ENCODE peak calls at places on chromosome 4, in six cellular contexts. W is activated CD4-positive, CD25-positive, alpha-beta regulatory T cell treated with anti-CD3 and anti-CD28 coated beads, Interleukin-2, amount 50 U/mL, for 72 hours; F is SK-N-MC; R is progenitor cell of endocrine pancreas; H is GM20000; G is HEK293T. D is an unnamed sample.

GRCh38 chr4:144967161-144967560 is 130.8 kb downstream of the ANAPC10 start:
- DNase-seq in W (no peak), F (no peak), R (no peak), H (peak), G (no peak), D (no peak)

GRCh38 chr4:88965053-88965452 is 91.9 kb downstream of the FAM13A start:
- DNase-seq in W (no peak), F (no peak), R (no peak), H (no peak), G (no peak), D (peak)

GRCh38 chr4:133474511-133474910 is 325.4 kb downstream of the PCDH10 start:
- DNase-seq in W (no peak), F (no peak), R (no peak), H (no peak), G (no peak), D (no peak)

GRCh38 chr4:140351778-140352177 is 21.7 kb upstream of the SCOC start:
- DNase-seq in W (no peak), F (no peak), R (no peak), H (no peak), G (no peak), D (no peak)

GRCh38 chr4:13980317-13980716 is 352.8 kb upstream of the BOD1L1 start:
- DNase-seq in W (no peak), F (no peak), R (no peak), H (no peak), G (no peak), D (no peak)

GRCh38 chr4:11505225-11505971 is 76.7 kb upstream of the HS3ST1 start:
- DNase-seq in W (no peak), F (no peak), R (no peak), H (no peak), G (no peak), D (no peak)

GRCh38 chr4:174626310-174627022 is 104.2 kb upstream of the HPGD start:
- DNase-seq in W (no peak), F (no peak), R (no peak), H (no peak), G (no peak), D (no peak)

GRCh38 chr4:75834772-75835154 is 67.5 kb downstream of the PPEF2 start:
- DNase-seq in W (no peak), F (no peak), R (no peak), H (no peak), G (no peak), D (no peak)

GRCh38 chr4:7103599-7104365 is 35.9 kb upstream of the GRPEL1 start:
- DNase-seq in W (no peak), F (no peak), R (no peak), H (no peak), G (no peak), D (no peak)

GRCh38 chr4:125702406-125702805 is 387.7 kb downstream of the FAT4 start:
- DNase-seq in W (no peak), F (no peak), R (no peak), H (no peak), G (no peak), D (no peak)

GRCh38 chr4:8872402-8873291 is 1.0 kb upstream of the HMX1 start:
- DNase-seq in W (no peak), F (no peak), R (no peak), H (peak), G (no peak), D (no peak)

GRCh38 chr4:28639747-28640146 is 1779.1 kb downstream of the STIM2 start:
- DNase-seq in W (no peak), F (no peak), R (no peak), H (no peak), G (no peak), D (no peak)

GRCh38 chr4:7397206-7398103 is 37.3 kb downstream of the PSAPL1 start:
- DNase-seq in W (no peak), F (no peak), R (no peak), H (no peak), G (no peak), D (no peak)

GRCh38 chr4:104418313-104418712 is 76.4 kb downstream of the CXXC4 start:
- DNase-seq in W (no peak), F (no peak), R (no peak), H (no peak), G (no peak), D (no peak)

GRCh38 chr4:155599596-155599995 is 67.1 kb upstream of the GUCY1A1 start:
- DNase-seq in W (no peak), F (no peak), R (no peak), H (no peak), G (no peak), D (no peak)

GRCh38 chr4:99033956-99034355 is 38.4 kb downstream of the METAP1 start:
- DNase-seq in W (no peak), F (no peak), R (no peak), H (no peak), G (no peak), D (no peak)

GRCh38 chr4:30537462-30537861 is 182.7 kb upstream of the PCDH7 start:
- DNase-seq in W (no peak), F (no peak), R (no peak), H (no peak), G (no peak), D (no peak)

GRCh38 chr4:74125072-74125471 is 26.1 kb upstream of the CXCL2 start:
- DNase-seq in W (no peak), F (no peak), R (no peak), H (no peak), G (no peak), D (no peak)

GRCh38 chr4:48334900-48335384 is 6.4 kb upstream of the SLAIN2 start:
- DNase-seq in W (no peak), F (no peak), R (no peak), H (no peak), G (no peak), D (no peak)

GRCh38 chr4:85979276-85979675 is 380.6 kb downstream of the MAPK10 start:
- DNase-seq in W (no peak), F (no peak), R (no peak), H (no peak), G (no peak), D (no peak)

GRCh38 chr4:33411182-33411581 is 2691.0 kb downstream of the PCDH7 start:
- DNase-seq in W (no peak), F (no peak), R (no peak), H (no peak), G (no peak), D (no peak)

GRCh38 chr4:145944886-145945285 is 6.3 kb upstream of the ZNF827 start:
- DNase-seq in W (no peak), F (no peak), R (no peak), H (no peak), G (no peak), D (no peak)

GRCh38 chr4:6601661-6602250 is 26.8 kb downstream of the MAN2B2 start:
- DNase-seq in W (no peak), F (no peak), R (no peak), H (no peak), G (no peak), D (no peak)

GRCh38 chr4:47933798-47934197 is 19.4 kb upstream of the NFXL1 start:
- DNase-seq in W (no peak), F (peak), R (no peak), H (peak), G (peak), D (peak)

GRCh38 chr4:90958256-90958895 is 831.2 kb downstream of the CCSER1 start:
- DNase-seq in W (no peak), F (peak), R (no peak), H (no peak), G (peak), D (no peak)

GRCh38 chr4:139814285-139815015 is 148.8 kb downstream of the MGST2 start:
- DNase-seq in W (no peak), F (no peak), R (no peak), H (no peak), G (no peak), D (no peak)

GRCh38 chr4:121950680-121951569 is 935 bp downstream of the TRPC3 start:
- DNase-seq in W (peak), F (no peak), R (peak), H (peak), G (peak), D (peak)

GRCh38 chr4:8227201-8227770 is 28.2 kb downstream of the SH3TC1 start:
- DNase-seq in W (no peak), F (no peak), R (no peak), H (no peak), G (no peak), D (no peak)

GRCh38 chr4:57018930-57019329 is 40.2 kb downstream of the POLR2B start:
- DNase-seq in W (no peak), F (no peak), R (no peak), H (no peak), G (no peak), D (no peak)

GRCh38 chr4:101306764-101307615 is 40.3 kb downstream of the PPP3CA start:
- DNase-seq in W (no peak), F (no peak), R (no peak), H (no peak), G (no peak), D (no peak)

GRCh38 chr4:88939697-88940096 is 117.3 kb downstream of the FAM13A start:
- DNase-seq in W (no peak), F (no peak), R (no peak), H (no peak), G (no peak), D (no peak)

GRCh38 chr4:88672987-88673386 is 24.6 kb downstream of the NAP1L5 start:
- DNase-seq in W (no peak), F (peak), R (no peak), H (peak), G (peak), D (peak)

GRCh38 chr4:74873545-74874295 is 59.2 kb upstream of the PARM1 start:
- DNase-seq in W (no peak), F (peak), R (no peak), H (peak), G (no peak), D (no peak)

GRCh38 chr4:152310223-152310622 is 225.7 kb downstream of the FBXW7 start:
- DNase-seq in W (no peak), F (peak), R (no peak), H (no peak), G (no peak), D (no peak)

GRCh38 chr4:157043131-157043530 is 32.8 kb upstream of the GLRB start:
- DNase-seq in W (no peak), F (no peak), R (no peak), H (no peak), G (peak), D (peak)

GRCh38 chr4:15262396-15262795 is 165.4 kb upstream of the C1QTNF7 start:
- DNase-seq in W (no peak), F (no peak), R (no peak), H (no peak), G (no peak), D (no peak)

GRCh38 chr4:158193171-158193749 is 17.0 kb upstream of the TMEM144 start:
- DNase-seq in W (no peak), F (no peak), R (no peak), H (peak), G (peak), D (peak)

GRCh38 chr4:89434364-89434988 is 126.9 kb upstream of the GPRIN3 start:
- DNase-seq in W (no peak), F (peak), R (no peak), H (peak), G (peak), D (peak)

GRCh38 chr4:177554966-177555574 is 112.8 kb upstream of the AGA start:
- DNase-seq in W (no peak), F (no peak), R (no peak), H (peak), G (peak), D (peak)